ENCODE peak calls at places on chromosomes 16 and 17, in nine cellular contexts. One of them, this sample, is unnamed.

GRCh38 chr17:79802736-79803420 is 6.0 kb upstream of the CBX8 start:
- DNase-seq in LHCN-M2: no peak
- DNase-seq in fibroblast of gingiva: no peak
- DNase-seq in substantia nigra: no peak
- DNase-seq in EL: peak
- DNase-seq in CD4-positive, alpha-beta memory T cell: no peak
- DNase-seq in central memory CD8-positive, alpha-beta T cell: no peak
- DNase-seq in NCI-H2029: no peak
- DNase-seq in C1 segment of cervical spinal cord: no peak
- DNase-seq in this sample: no peak

GRCh38 chr17:57442914-57443571 is 186.7 kb downstream of the MSI2 start:
- DNase-seq in fibroblast of gingiva: peak
- DNase-seq in central memory CD8-positive, alpha-beta T cell: no peak
- DNase-seq in LHCN-M2: peak
- DNase-seq in EL: peak
- DNase-seq in NCI-H2029: peak
- DNase-seq in C1 segment of cervical spinal cord: no peak
- DNase-seq in substantia nigra: no peak
- DNase-seq in CD4-positive, alpha-beta memory T cell: peak
- DNase-seq in this sample: no peak

GRCh38 chr17:12727076-12727750 is 61.5 kb downstream of the MYOCD start:
- DNase-seq in substantia nigra: no peak
- DNase-seq in NCI-H2029: no peak
- DNase-seq in LHCN-M2: no peak
- DNase-seq in EL: peak
- DNase-seq in CD4-positive, alpha-beta memory T cell: no peak
- DNase-seq in central memory CD8-positive, alpha-beta T cell: no peak
- DNase-seq in fibroblast of gingiva: peak
- DNase-seq in C1 segment of cervical spinal cord: no peak
- DNase-seq in this sample: no peak

GRCh38 chr17:73650147-73650546 is 5.9 kb upstream of the SDK2 start:
- DNase-seq in EL: no peak
- DNase-seq in central memory CD8-positive, alpha-beta T cell: no peak
- DNase-seq in NCI-H2029: no peak
- DNase-seq in LHCN-M2: no peak
- DNase-seq in fibroblast of gingiva: no peak
- DNase-seq in CD4-positive, alpha-beta memory T cell: no peak
- DNase-seq in substantia nigra: no peak
- DNase-seq in C1 segment of cervical spinal cord: no peak
- DNase-seq in this sample: peak

GRCh38 chr17:82548681-82549303 is 29.3 kb downstream of the FOXK2 start:
- DNase-seq in fibroblast of gingiva: no peak
- DNase-seq in LHCN-M2: no peak
- DNase-seq in C1 segment of cervical spinal cord: no peak
- DNase-seq in EL: no peak
- DNase-seq in substantia nigra: no peak
- DNase-seq in CD4-positive, alpha-beta memory T cell: no peak
- DNase-seq in NCI-H2029: peak
- DNase-seq in central memory CD8-positive, alpha-beta T cell: no peak
- DNase-seq in this sample: no peak

GRCh38 chr17:4142107-4142900 is 526 bp downstream of the ZZEF1 start:
- DNase-seq in CD4-positive, alpha-beta memory T cell: no peak
- DNase-seq in central memory CD8-positive, alpha-beta T cell: no peak
- DNase-seq in substantia nigra: no peak
- DNase-seq in EL: peak
- DNase-seq in C1 segment of cervical spinal cord: no peak
- DNase-seq in NCI-H2029: no peak
- DNase-seq in fibroblast of gingiva: no peak
- DNase-seq in LHCN-M2: no peak
- DNase-seq in this sample: peak

GRCh38 chr17:79707931-79708891 is 22.5 kb upstream of the ENPP7 start:
- DNase-seq in central memory CD8-positive, alpha-beta T cell: peak
- DNase-seq in EL: peak
- DNase-seq in CD4-positive, alpha-beta memory T cell: peak
- DNase-seq in NCI-H2029: peak
- DNase-seq in C1 segment of cervical spinal cord: no peak
- DNase-seq in fibroblast of gingiva: no peak
- DNase-seq in substantia nigra: no peak
- DNase-seq in LHCN-M2: peak
- DNase-seq in this sample: peak

GRCh38 chr17:29292992-29293889 is 707 bp downstream of the NUFIP2 start:
- DNase-seq in fibroblast of gingiva: peak
- DNase-seq in substantia nigra: peak
- DNase-seq in CD4-positive, alpha-beta memory T cell: peak
- DNase-seq in NCI-H2029: peak
- DNase-seq in C1 segment of cervical spinal cord: peak
- DNase-seq in EL: peak
- DNase-seq in central memory CD8-positive, alpha-beta T cell: peak
- DNase-seq in LHCN-M2: peak
- DNase-seq in this sample: peak

GRCh38 chr17:16877102-16877501 is 94.8 kb downstream of the TNFRSF13B start:
- DNase-seq in central memory CD8-positive, alpha-beta T cell: no peak
- DNase-seq in LHCN-M2: no peak
- DNase-seq in substantia nigra: no peak
- DNase-seq in CD4-positive, alpha-beta memory T cell: no peak
- DNase-seq in fibroblast of gingiva: no peak
- DNase-seq in C1 segment of cervical spinal cord: no peak
- DNase-seq in EL: peak
- DNase-seq in NCI-H2029: no peak
- DNase-seq in this sample: no peak

GRCh38 chr16:85393674-85394510 is 219.2 kb upstream of the GSE1 start:
- DNase-seq in C1 segment of cervical spinal cord: no peak
- DNase-seq in NCI-H2029: no peak
- DNase-seq in substantia nigra: no peak
- DNase-seq in EL: peak
- DNase-seq in fibroblast of gingiva: peak
- DNase-seq in LHCN-M2: no peak
- DNase-seq in central memory CD8-positive, alpha-beta T cell: peak
- DNase-seq in CD4-positive, alpha-beta memory T cell: peak
- DNase-seq in this sample: peak

GRCh38 chr16:58510776-58511628 is 4.3 kb upstream of the SETD6 start:
- DNase-seq in substantia nigra: no peak
- DNase-seq in C1 segment of cervical spinal cord: no peak
- DNase-seq in CD4-positive, alpha-beta memory T cell: no peak
- DNase-seq in EL: no peak
- DNase-seq in central memory CD8-positive, alpha-beta T cell: no peak
- DNase-seq in LHCN-M2: no peak
- DNase-seq in NCI-H2029: no peak
- DNase-seq in fibroblast of gingiva: no peak
- DNase-seq in this sample: no peak

GRCh38 chr17:66576473-66576872 is 258.4 kb upstream of the CACNG5 start:
- DNase-seq in NCI-H2029: no peak
- DNase-seq in fibroblast of gingiva: no peak
- DNase-seq in LHCN-M2: no peak
- DNase-seq in substantia nigra: no peak
- DNase-seq in C1 segment of cervical spinal cord: no peak
- DNase-seq in CD4-positive, alpha-beta memory T cell: no peak
- DNase-seq in central memory CD8-positive, alpha-beta T cell: no peak
- DNase-seq in EL: no peak
- DNase-seq in this sample: no peak

GRCh38 chr17:80145076-80146075 is 1.6 kb downstream of the EIF4A3 start:
- DNase-seq in C1 segment of cervical spinal cord: no peak
- DNase-seq in central memory CD8-positive, alpha-beta T cell: no peak
- DNase-seq in fibroblast of gingiva: no peak
- DNase-seq in NCI-H2029: no peak
- DNase-seq in EL: no peak
- DNase-seq in substantia nigra: no peak
- DNase-seq in LHCN-M2: peak
- DNase-seq in CD4-positive, alpha-beta memory T cell: no peak
- DNase-seq in this sample: no peak

GRCh38 chr16:23482778-23483177 is 27.5 kb downstream of the GGA2 start:
- DNase-seq in CD4-positive, alpha-beta memory T cell: peak
- DNase-seq in fibroblast of gingiva: no peak
- DNase-seq in NCI-H2029: no peak
- DNase-seq in substantia nigra: no peak
- DNase-seq in C1 segment of cervical spinal cord: no peak
- DNase-seq in central memory CD8-positive, alpha-beta T cell: peak
- DNase-seq in LHCN-M2: no peak
- DNase-seq in EL: no peak
- DNase-seq in this sample: no peak

GRCh38 chr17:75604034-75604695 is 16.6 kb downstream of the MYO15B start:
- DNase-seq in NCI-H2029: no peak
- DNase-seq in C1 segment of cervical spinal cord: no peak
- DNase-seq in substantia nigra: no peak
- DNase-seq in fibroblast of gingiva: no peak
- DNase-seq in CD4-positive, alpha-beta memory T cell: no peak
- DNase-seq in EL: no peak
- DNase-seq in LHCN-M2: no peak
- DNase-seq in central memory CD8-positive, alpha-beta T cell: no peak
- DNase-seq in this sample: no peak

GRCh38 chr16:24367186-24367585 is 111.1 kb downstream of the CACNG3 start:
- DNase-seq in central memory CD8-positive, alpha-beta T cell: no peak
- DNase-seq in fibroblast of gingiva: no peak
- DNase-seq in LHCN-M2: peak
- DNase-seq in NCI-H2029: peak
- DNase-seq in substantia nigra: no peak
- DNase-seq in EL: no peak
- DNase-seq in C1 segment of cervical spinal cord: no peak
- DNase-seq in CD4-positive, alpha-beta memory T cell: no peak
- DNase-seq in this sample: no peak

GRCh38 chr17:55743103-55743679 is 7.7 kb upstream of the PCTP start:
- DNase-seq in NCI-H2029: peak
- DNase-seq in fibroblast of gingiva: no peak
- DNase-seq in LHCN-M2: no peak
- DNase-seq in EL: peak
- DNase-seq in CD4-positive, alpha-beta memory T cell: no peak
- DNase-seq in substantia nigra: no peak
- DNase-seq in central memory CD8-positive, alpha-beta T cell: no peak
- DNase-seq in C1 segment of cervical spinal cord: no peak
- DNase-seq in this sample: no peak

GRCh38 chr17:38706625-38707298 is 1.7 kb downstream of the MLLT6 start:
- DNase-seq in EL: peak
- DNase-seq in substantia nigra: no peak
- DNase-seq in central memory CD8-positive, alpha-beta T cell: no peak
- DNase-seq in LHCN-M2: no peak
- DNase-seq in C1 segment of cervical spinal cord: no peak
- DNase-seq in fibroblast of gingiva: no peak
- DNase-seq in CD4-positive, alpha-beta memory T cell: no peak
- DNase-seq in NCI-H2029: no peak
- DNase-seq in this sample: peak

GRCh38 chr16:27367463-27368357 is 34.3 kb upstream of the IL21R start:
- DNase-seq in C1 segment of cervical spinal cord: peak
- DNase-seq in central memory CD8-positive, alpha-beta T cell: peak
- DNase-seq in LHCN-M2: peak
- DNase-seq in substantia nigra: no peak
- DNase-seq in fibroblast of gingiva: peak
- DNase-seq in EL: peak
- DNase-seq in CD4-positive, alpha-beta memory T cell: peak
- DNase-seq in NCI-H2029: peak
- DNase-seq in this sample: peak

GRCh38 chr16:74868501-74868900 is 93.9 kb upstream of the FA2H start:
- DNase-seq in EL: peak
- DNase-seq in NCI-H2029: no peak
- DNase-seq in substantia nigra: no peak
- DNase-seq in C1 segment of cervical spinal cord: no peak
- DNase-seq in CD4-positive, alpha-beta memory T cell: peak
- DNase-seq in LHCN-M2: peak
- DNase-seq in central memory CD8-positive, alpha-beta T cell: no peak
- DNase-seq in fibroblast of gingiva: no peak
- DNase-seq in this sample: no peak

GRCh38 chr16:72099377-72099818 is 5.8 kb downstream of the DHX38 start:
- DNase-seq in LHCN-M2: peak
- DNase-seq in substantia nigra: no peak
- DNase-seq in CD4-positive, alpha-beta memory T cell: peak
- DNase-seq in fibroblast of gingiva: peak
- DNase-seq in central memory CD8-positive, alpha-beta T cell: no peak
- DNase-seq in C1 segment of cervical spinal cord: no peak
- DNase-seq in NCI-H2029: no peak
- DNase-seq in EL: peak
- DNase-seq in this sample: no peak

GRCh38 chr16:84617068-84617630 is 729 bp downstream of the COTL1 start:
- DNase-seq in CD4-positive, alpha-beta memory T cell: peak
- DNase-seq in NCI-H2029: no peak
- DNase-seq in C1 segment of cervical spinal cord: no peak
- DNase-seq in LHCN-M2: no peak
- DNase-seq in EL: peak
- DNase-seq in fibroblast of gingiva: no peak
- DNase-seq in substantia nigra: no peak
- DNase-seq in central memory CD8-positive, alpha-beta T cell: no peak
- DNase-seq in this sample: peak